ENCODE peak calls at places on chromosome 21, in four cellular contexts. U is hepatic stellate cell, M is WTC11, H is tibial nerve. A is an unnamed sample.

GRCh38 chr21:38771536-38771935 is 34.2 kb upstream of the ETS2 start:
- DNase-seq in M (no peak), H (no peak), U (no peak), A (no peak)

GRCh38 chr21:42444745-42445059 is 41.0 kb downstream of the UBASH3A start:
- DNase-seq in U (no peak), H (no peak), M (no peak), A (no peak)

GRCh38 chr21:43983860-43984420 is 28.2 kb upstream of the TRAPPC10 start:
- DNase-seq in U (no peak), M (no peak), H (no peak), A (no peak)

GRCh38 chr21:45138199-45139002 is 64.0 kb downstream of the ADARB1 start:
- DNase-seq in M (peak; percentile 86), U (peak; percentile 59), H (peak; percentile 65), A (no peak)

GRCh38 chr21:46049890-46050650 is 47.8 kb upstream of the COL6A2 start:
- DNase-seq in U (no peak), H (no peak), M (no peak), A (no peak)

GRCh38 chr21:39363607-39364555 is 15.0 kb upstream of the HMGN1 start:
- DNase-seq in U (peak; percentile 27), M (no peak), H (no peak), A (no peak)

GRCh38 chr21:34796518-34797201 is 127.9 kb downstream of the CLIC6 start:
- DNase-seq in H (no peak), M (no peak), U (no peak), A (no peak)

GRCh38 chr21:17688912-17689874 is 76.5 kb upstream of the BTG3 start:
- DNase-seq in U (no peak), M (peak; percentile 50), H (peak; percentile 27), A (no peak)

GRCh38 chr21:21101911-21102310 is 103.7 kb downstream of the NCAM2 start:
- DNase-seq in M (peak; percentile 25), H (no peak), U (no peak), A (no peak)

GRCh38 chr21:32481875-32482408 is 69.4 kb downstream of the EVA1C start:
- DNase-seq in M (no peak), H (no peak), U (no peak), A (no peak)

GRCh38 chr21:18522181-18522771 is 118.7 kb upstream of the TMPRSS15 start:
- DNase-seq in M (no peak), U (no peak), H (no peak), A (no peak)

GRCh38 chr21:45129231-45129923 is 55.0 kb downstream of the ADARB1 start:
- DNase-seq in U (no peak), M (no peak), H (no peak), A (no peak)

GRCh38 chr21:30443226-30443625 is 3.2 kb downstream of the KRTAP15-1 start:
- DNase-seq in U (no peak), H (no peak), M (no peak), A (no peak)

GRCh38 chr21:24118738-24119470 is 1488.4 kb downstream of the MRPL39 start:
- DNase-seq in U (no peak), M (no peak), H (no peak), A (no peak)

A was measured in esophagus squamous epithelium.